ENCODE peak calls at places on chromosomes 3 and 15, in nine cellular contexts. B, G, N, V, L, F, D, Z and W are unnamed samples.

GRCh38 chr15:89947338-89947829 is 34.6 kb upstream of the ARPIN start:
- DNase-seq in B (no peak), G (no peak), N (no peak), V (no peak), L (no peak), F (no peak), D (no peak), Z (no peak), W (no peak)

GRCh38 chr3:151265866-151266265 is 12.5 kb downstream of the P2RY14 start:
- DNase-seq in B (no peak), G (no peak), N (no peak), V (no peak), L (no peak), F (no peak), D (no peak), Z (no peak), W (no peak)

GRCh38 chr3:17111556-17111955 is 226.8 kb downstream of the PLCL2 start:
- DNase-seq in B (no peak), G (no peak), N (no peak), V (no peak), L (peak; percentile 54), F (no peak), D (no peak), Z (no peak), W (no peak)

GRCh38 chr3:14658978-14659377 is 7.4 kb downstream of the CCDC174 start:
- DNase-seq in B (no peak), G (no peak), N (no peak), V (no peak), L (no peak), F (no peak), D (no peak), Z (no peak), W (no peak)

GRCh38 chr3:175163686-175164085 is 304.6 kb downstream of the NAALADL2 start:
- DNase-seq in B (no peak), G (no peak), N (no peak), V (no peak), L (no peak), F (no peak), D (no peak), Z (no peak), W (no peak)

GRCh38 chr3:179677884-179678283 is 25.0 kb downstream of the USP13 start:
- DNase-seq in B (no peak), G (no peak), N (no peak), V (no peak), L (no peak), F (no peak), D (no peak), Z (no peak), W (no peak)

GRCh38 chr3:189664311-189664710 is 33.1 kb downstream of the TP63 start:
- DNase-seq in B (peak; percentile 28), G (no peak), N (peak; percentile 53), V (peak; percentile 56), L (peak; percentile 92), F (no peak), D (no peak), Z (peak; percentile 24), W (peak; percentile 48)

GRCh38 chr3:141089339-141090152 is 38.4 kb downstream of the SPSB4 start:
- DNase-seq in B (no peak), G (no peak), N (no peak), V (no peak), L (no peak), F (no peak), D (no peak), Z (no peak), W (no peak)

GRCh38 chr3:87553058-87553457 is 276.7 kb upstream of the POU1F1 start:
- DNase-seq in B (no peak), G (no peak), N (no peak), V (no peak), L (no peak), F (no peak), D (no peak), Z (no peak), W (peak; percentile 28)

GRCh38 chr3:148718982-148719862 is 21.5 kb downstream of the AGTR1 start:
- DNase-seq in B (no peak), G (no peak), N (peak; percentile 13), V (no peak), L (peak; percentile 47), F (no peak), D (no peak), Z (no peak), W (peak; percentile 21)

GRCh38 chr3:138771585-138771984 is 63.1 kb downstream of the PIK3CB start:
- DNase-seq in B (no peak), G (no peak), N (no peak), V (no peak), L (no peak), F (no peak), D (no peak), Z (no peak), W (no peak)

GRCh38 chr3:74605437-74605836 is 9.0 kb downstream of the CNTN3 start:
- DNase-seq in B (no peak), G (no peak), N (no peak), V (no peak), L (no peak), F (no peak), D (no peak), Z (no peak), W (no peak)

GRCh38 chr15:77944002-77944867 is 133.3 kb downstream of the TBC1D2B start:
- DNase-seq in B (no peak), G (peak; percentile 90), N (peak; percentile 51), V (no peak), L (peak; percentile 89), F (no peak), D (peak; percentile 79), Z (peak; percentile 92), W (peak; percentile 94)

GRCh38 chr3:38136272-38136806 is 588 bp downstream of the ACAA1 start:
- DNase-seq in B (no peak), G (no peak), N (no peak), V (no peak), L (peak; percentile 68), F (no peak), D (no peak), Z (peak; percentile 59), W (no peak)

GRCh38 chr3:14802332-14802731 is 16.4 kb upstream of the FGD5 start:
- DNase-seq in B (no peak), G (peak; percentile 42), N (no peak), V (no peak), L (no peak), F (no peak), D (no peak), Z (no peak), W (no peak)

GRCh38 chr15:90610220-90610619 is 80.5 kb downstream of the CRTC3 start:
- DNase-seq in B (no peak), G (no peak), N (no peak), V (no peak), L (peak; percentile 73), F (no peak), D (no peak), Z (no peak), W (no peak)

GRCh38 chr3:126491221-126492013 is 15.7 kb upstream of the ZXDC start:
- DNase-seq in B (no peak), G (no peak), N (no peak), V (no peak), L (no peak), F (no peak), D (no peak), Z (no peak), W (no peak)

GRCh38 chr15:29736745-29737023 is 85.6 kb downstream of the TJP1 start:
- DNase-seq in B (peak; percentile 94), G (no peak), N (peak; percentile 76), V (peak; percentile 26), L (peak; percentile 66), F (no peak), D (no peak), Z (peak; percentile 52), W (peak; percentile 49)

GRCh38 chr3:195587406-195587805 is 3.7 kb upstream of the APOD start:
- DNase-seq in B (no peak), G (no peak), N (no peak), V (no peak), L (no peak), F (no peak), D (no peak), Z (no peak), W (no peak)